ENCODE peak calls at places on chromosomes 1 and 21, in ten cellular contexts. One of them, this sample, is unnamed.

GRCh38 chr1:19738669-19739068 is 61.0 kb downstream of the TMCO4 start:
- DNase-seq in cerebellum: no peak
- DNase-seq in NCI-H774: no peak
- DNase-seq in psoas muscle: no peak
- DNase-seq in activated naive CD4-positive, alpha-beta T cell treated with Interleukin-2 at 50 U/mL for 16 hours: no peak
- DNase-seq in GF-D8: no peak
- DNase-seq in pancreas: no peak
- DNase-seq in effector CD8-positive, alpha-beta T cell: no peak
- DNase-seq in mucosa of descending colon: no peak
- DNase-seq in NCI-H460: no peak
- DNase-seq in this sample: no peak

GRCh38 chr1:9589144-9589718 is 520 bp downstream of the TMEM201 start:
- DNase-seq in psoas muscle: no peak
- DNase-seq in activated naive CD4-positive, alpha-beta T cell treated with Interleukin-2 at 50 U/mL for 16 hours: peak; percentile 51
- DNase-seq in pancreas: peak; percentile 68
- DNase-seq in cerebellum: no peak
- DNase-seq in NCI-H774: no peak
- DNase-seq in NCI-H460: no peak
- DNase-seq in GF-D8: no peak
- DNase-seq in mucosa of descending colon: peak; percentile 63
- DNase-seq in effector CD8-positive, alpha-beta T cell: no peak
- DNase-seq in this sample: no peak

GRCh38 chr1:230191079-230191478 is 124.0 kb downstream of the GALNT2 start:
- DNase-seq in NCI-H774: no peak
- DNase-seq in activated naive CD4-positive, alpha-beta T cell treated with Interleukin-2 at 50 U/mL for 16 hours: no peak
- DNase-seq in NCI-H460: no peak
- DNase-seq in mucosa of descending colon: no peak
- DNase-seq in cerebellum: no peak
- DNase-seq in effector CD8-positive, alpha-beta T cell: no peak
- DNase-seq in pancreas: no peak
- DNase-seq in GF-D8: peak; percentile 85
- DNase-seq in psoas muscle: peak; percentile 66
- DNase-seq in this sample: no peak

GRCh38 chr1:228274452-228275153 is 66.8 kb downstream of the OBSCN start:
- DNase-seq in psoas muscle: peak; percentile 59
- DNase-seq in NCI-H774: no peak
- DNase-seq in GF-D8: no peak
- DNase-seq in activated naive CD4-positive, alpha-beta T cell treated with Interleukin-2 at 50 U/mL for 16 hours: no peak
- DNase-seq in NCI-H460: no peak
- DNase-seq in pancreas: peak; percentile 43
- DNase-seq in mucosa of descending colon: no peak
- DNase-seq in effector CD8-positive, alpha-beta T cell: no peak
- DNase-seq in cerebellum: no peak
- DNase-seq in this sample: no peak

GRCh38 chr1:228336308-228337030 is 70.2 kb downstream of the TRIM11 start:
- DNase-seq in effector CD8-positive, alpha-beta T cell: no peak
- DNase-seq in cerebellum: peak; percentile 77
- DNase-seq in NCI-H460: no peak
- DNase-seq in activated naive CD4-positive, alpha-beta T cell treated with Interleukin-2 at 50 U/mL for 16 hours: no peak
- DNase-seq in psoas muscle: peak; percentile 90
- DNase-seq in GF-D8: no peak
- DNase-seq in pancreas: peak; percentile 48
- DNase-seq in NCI-H774: no peak
- DNase-seq in mucosa of descending colon: peak; percentile 17
- DNase-seq in this sample: no peak

GRCh38 chr1:182142621-182143020 is 81.1 kb upstream of the ZNF648 start:
- DNase-seq in cerebellum: no peak
- DNase-seq in NCI-H774: no peak
- DNase-seq in effector CD8-positive, alpha-beta T cell: no peak
- DNase-seq in activated naive CD4-positive, alpha-beta T cell treated with Interleukin-2 at 50 U/mL for 16 hours: no peak
- DNase-seq in psoas muscle: no peak
- DNase-seq in NCI-H460: no peak
- DNase-seq in GF-D8: no peak
- DNase-seq in mucosa of descending colon: no peak
- DNase-seq in pancreas: no peak
- DNase-seq in this sample: no peak

GRCh38 chr1:156480411-156481192 is 20.0 kb downstream of the MEF2D start:
- DNase-seq in NCI-H460: peak; percentile 48
- DNase-seq in mucosa of descending colon: peak; percentile 68
- DNase-seq in cerebellum: no peak
- DNase-seq in activated naive CD4-positive, alpha-beta T cell treated with Interleukin-2 at 50 U/mL for 16 hours: peak; percentile 77
- DNase-seq in effector CD8-positive, alpha-beta T cell: peak; percentile 71
- DNase-seq in NCI-H774: no peak
- DNase-seq in pancreas: peak; percentile 75
- DNase-seq in GF-D8: no peak
- DNase-seq in psoas muscle: peak; percentile 83
- DNase-seq in this sample: peak; percentile 52

GRCh38 chr1:183896466-183897026 is 91.6 kb downstream of the RGL1 start:
- DNase-seq in pancreas: no peak
- DNase-seq in NCI-H460: no peak
- DNase-seq in NCI-H774: no peak
- DNase-seq in psoas muscle: no peak
- DNase-seq in effector CD8-positive, alpha-beta T cell: no peak
- DNase-seq in activated naive CD4-positive, alpha-beta T cell treated with Interleukin-2 at 50 U/mL for 16 hours: no peak
- DNase-seq in mucosa of descending colon: no peak
- DNase-seq in cerebellum: no peak
- DNase-seq in GF-D8: peak; percentile 82
- DNase-seq in this sample: no peak

GRCh38 chr1:240649733-240650700 is 38.1 kb upstream of the GREM2 start:
- DNase-seq in mucosa of descending colon: no peak
- DNase-seq in NCI-H774: no peak
- DNase-seq in psoas muscle: no peak
- DNase-seq in effector CD8-positive, alpha-beta T cell: no peak
- DNase-seq in activated naive CD4-positive, alpha-beta T cell treated with Interleukin-2 at 50 U/mL for 16 hours: no peak
- DNase-seq in cerebellum: no peak
- DNase-seq in NCI-H460: no peak
- DNase-seq in pancreas: no peak
- DNase-seq in GF-D8: no peak
- DNase-seq in this sample: peak; percentile 42

GRCh38 chr1:2381741-2382620 is 9.4 kb downstream of the MORN1 start:
- DNase-seq in pancreas: peak; percentile 92
- DNase-seq in NCI-H774: no peak
- DNase-seq in GF-D8: peak; percentile 14
- DNase-seq in NCI-H460: peak; percentile 44
- DNase-seq in activated naive CD4-positive, alpha-beta T cell treated with Interleukin-2 at 50 U/mL for 16 hours: peak; percentile 78
- DNase-seq in effector CD8-positive, alpha-beta T cell: peak; percentile 55
- DNase-seq in cerebellum: peak; percentile 81
- DNase-seq in psoas muscle: peak; percentile 92
- DNase-seq in mucosa of descending colon: peak; percentile 89
- DNase-seq in this sample: peak; percentile 71

GRCh38 chr1:119448112-119448511 is 33.2 kb downstream of the HSD3B2 start:
- DNase-seq in pancreas: no peak
- DNase-seq in activated naive CD4-positive, alpha-beta T cell treated with Interleukin-2 at 50 U/mL for 16 hours: no peak
- DNase-seq in mucosa of descending colon: no peak
- DNase-seq in NCI-H774: no peak
- DNase-seq in GF-D8: no peak
- DNase-seq in NCI-H460: no peak
- DNase-seq in cerebellum: no peak
- DNase-seq in effector CD8-positive, alpha-beta T cell: no peak
- DNase-seq in psoas muscle: no peak
- DNase-seq in this sample: peak; percentile 2

GRCh38 chr1:206513312-206514111 is 6.2 kb downstream of the RASSF5 start:
- DNase-seq in NCI-H460: no peak
- DNase-seq in NCI-H774: no peak
- DNase-seq in effector CD8-positive, alpha-beta T cell: no peak
- DNase-seq in GF-D8: no peak
- DNase-seq in cerebellum: no peak
- DNase-seq in pancreas: peak; percentile 67
- DNase-seq in psoas muscle: peak; percentile 83
- DNase-seq in activated naive CD4-positive, alpha-beta T cell treated with Interleukin-2 at 50 U/mL for 16 hours: no peak
- DNase-seq in mucosa of descending colon: peak; percentile 39
- DNase-seq in this sample: no peak

GRCh38 chr1:171113377-171113776 is 22.7 kb downstream of the FMO3 start:
- DNase-seq in NCI-H774: no peak
- DNase-seq in effector CD8-positive, alpha-beta T cell: no peak
- DNase-seq in psoas muscle: no peak
- DNase-seq in cerebellum: no peak
- DNase-seq in NCI-H460: no peak
- DNase-seq in pancreas: no peak
- DNase-seq in GF-D8: no peak
- DNase-seq in activated naive CD4-positive, alpha-beta T cell treated with Interleukin-2 at 50 U/mL for 16 hours: no peak
- DNase-seq in mucosa of descending colon: no peak
- DNase-seq in this sample: no peak

GRCh38 chr1:237355022-237355421 is 313.0 kb downstream of the RYR2 start:
- DNase-seq in mucosa of descending colon: no peak
- DNase-seq in activated naive CD4-positive, alpha-beta T cell treated with Interleukin-2 at 50 U/mL for 16 hours: no peak
- DNase-seq in NCI-H460: no peak
- DNase-seq in pancreas: no peak
- DNase-seq in psoas muscle: no peak
- DNase-seq in GF-D8: no peak
- DNase-seq in cerebellum: no peak
- DNase-seq in NCI-H774: no peak
- DNase-seq in effector CD8-positive, alpha-beta T cell: no peak
- DNase-seq in this sample: no peak

GRCh38 chr1:64941466-64942117 is 24.8 kb downstream of the JAK1 start:
- DNase-seq in psoas muscle: no peak
- DNase-seq in cerebellum: no peak
- DNase-seq in mucosa of descending colon: no peak
- DNase-seq in activated naive CD4-positive, alpha-beta T cell treated with Interleukin-2 at 50 U/mL for 16 hours: no peak
- DNase-seq in GF-D8: no peak
- DNase-seq in pancreas: no peak
- DNase-seq in NCI-H460: no peak
- DNase-seq in NCI-H774: no peak
- DNase-seq in effector CD8-positive, alpha-beta T cell: no peak
- DNase-seq in this sample: no peak

GRCh38 chr21:46035809-46036695 is 54.5 kb downstream of the COL6A1 start:
- DNase-seq in effector CD8-positive, alpha-beta T cell: no peak
- DNase-seq in activated naive CD4-positive, alpha-beta T cell treated with Interleukin-2 at 50 U/mL for 16 hours: no peak
- DNase-seq in GF-D8: no peak
- DNase-seq in pancreas: no peak
- DNase-seq in cerebellum: peak; percentile 36
- DNase-seq in psoas muscle: no peak
- DNase-seq in NCI-H774: no peak
- DNase-seq in NCI-H460: no peak
- DNase-seq in mucosa of descending colon: peak; percentile 54
- DNase-seq in this sample: no peak

GRCh38 chr1:38559180-38559874 is 300.2 kb downstream of the RRAGC start:
- DNase-seq in NCI-H460: no peak
- DNase-seq in GF-D8: peak; percentile 24
- DNase-seq in mucosa of descending colon: peak; percentile 67
- DNase-seq in cerebellum: no peak
- DNase-seq in effector CD8-positive, alpha-beta T cell: peak; percentile 52
- DNase-seq in NCI-H774: no peak
- DNase-seq in psoas muscle: no peak
- DNase-seq in activated naive CD4-positive, alpha-beta T cell treated with Interleukin-2 at 50 U/mL for 16 hours: peak; percentile 76
- DNase-seq in pancreas: peak; percentile 60
- DNase-seq in this sample: no peak

GRCh38 chr1:25727819-25728286 is 72.1 kb upstream of the SELENON start:
- DNase-seq in activated naive CD4-positive, alpha-beta T cell treated with Interleukin-2 at 50 U/mL for 16 hours: no peak
- DNase-seq in cerebellum: peak; percentile 69
- DNase-seq in effector CD8-positive, alpha-beta T cell: no peak
- DNase-seq in mucosa of descending colon: peak; percentile 69
- DNase-seq in NCI-H460: no peak
- DNase-seq in psoas muscle: peak; percentile 79
- DNase-seq in GF-D8: no peak
- DNase-seq in pancreas: peak; percentile 83
- DNase-seq in NCI-H774: no peak
- DNase-seq in this sample: no peak

GRCh38 chr1:208351838-208352237 is 107.7 kb upstream of the PLXNA2 start:
- DNase-seq in pancreas: no peak
- DNase-seq in GF-D8: no peak
- DNase-seq in effector CD8-positive, alpha-beta T cell: no peak
- DNase-seq in mucosa of descending colon: no peak
- DNase-seq in cerebellum: no peak
- DNase-seq in activated naive CD4-positive, alpha-beta T cell treated with Interleukin-2 at 50 U/mL for 16 hours: no peak
- DNase-seq in NCI-H460: no peak
- DNase-seq in NCI-H774: no peak
- DNase-seq in psoas muscle: no peak
- DNase-seq in this sample: no peak

GRCh38 chr1:41689596-41689995 is 205.1 kb upstream of the EDN2 start:
- DNase-seq in cerebellum: peak; percentile 24
- DNase-seq in effector CD8-positive, alpha-beta T cell: no peak
- DNase-seq in NCI-H460: no peak
- DNase-seq in activated naive CD4-positive, alpha-beta T cell treated with Interleukin-2 at 50 U/mL for 16 hours: no peak
- DNase-seq in mucosa of descending colon: no peak
- DNase-seq in pancreas: no peak
- DNase-seq in NCI-H774: no peak
- DNase-seq in psoas muscle: no peak
- DNase-seq in GF-D8: no peak
- DNase-seq in this sample: no peak

GRCh38 chr1:147625274-147625986 is 44.9 kb downstream of the ACP6 start:
- DNase-seq in activated naive CD4-positive, alpha-beta T cell treated with Interleukin-2 at 50 U/mL for 16 hours: no peak
- DNase-seq in NCI-H460: no peak
- DNase-seq in mucosa of descending colon: no peak
- DNase-seq in pancreas: no peak
- DNase-seq in psoas muscle: no peak
- DNase-seq in NCI-H774: no peak
- DNase-seq in effector CD8-positive, alpha-beta T cell: no peak
- DNase-seq in cerebellum: peak; percentile 54
- DNase-seq in GF-D8: no peak
- DNase-seq in this sample: no peak

GRCh38 chr1:47624531-47624930 is 186.7 kb downstream of the FOXD2 start:
- DNase-seq in effector CD8-positive, alpha-beta T cell: no peak
- DNase-seq in pancreas: no peak
- DNase-seq in NCI-H774: peak; percentile 40
- DNase-seq in GF-D8: no peak
- DNase-seq in activated naive CD4-positive, alpha-beta T cell treated with Interleukin-2 at 50 U/mL for 16 hours: no peak
- DNase-seq in psoas muscle: no peak
- DNase-seq in NCI-H460: no peak
- DNase-seq in mucosa of descending colon: peak; percentile 70
- DNase-seq in cerebellum: no peak
- DNase-seq in this sample: no peak

GRCh38 chr1:162857850-162858249 is 3.1 kb downstream of the CCDC190 start:
- DNase-seq in effector CD8-positive, alpha-beta T cell: no peak
- DNase-seq in GF-D8: no peak
- DNase-seq in mucosa of descending colon: no peak
- DNase-seq in NCI-H460: no peak
- DNase-seq in activated naive CD4-positive, alpha-beta T cell treated with Interleukin-2 at 50 U/mL for 16 hours: no peak
- DNase-seq in cerebellum: no peak
- DNase-seq in NCI-H774: no peak
- DNase-seq in psoas muscle: no peak
- DNase-seq in pancreas: no peak
- DNase-seq in this sample: no peak

GRCh38 chr1:2143814-2144500 is 50.6 kb downstream of the FAAP20 start:
- DNase-seq in GF-D8: no peak
- DNase-seq in pancreas: no peak
- DNase-seq in NCI-H460: no peak
- DNase-seq in effector CD8-positive, alpha-beta T cell: no peak
- DNase-seq in mucosa of descending colon: peak; percentile 22
- DNase-seq in activated naive CD4-positive, alpha-beta T cell treated with Interleukin-2 at 50 U/mL for 16 hours: no peak
- DNase-seq in NCI-H774: no peak
- DNase-seq in cerebellum: no peak
- DNase-seq in psoas muscle: peak; percentile 38
- DNase-seq in this sample: no peak

GRCh38 chr1:214957330-214958137 is 125.0 kb upstream of the KCNK2 start:
- DNase-seq in psoas muscle: no peak
- DNase-seq in cerebellum: no peak
- DNase-seq in GF-D8: peak; percentile 20
- DNase-seq in NCI-H460: peak; percentile 79
- DNase-seq in mucosa of descending colon: no peak
- DNase-seq in NCI-H774: no peak
- DNase-seq in effector CD8-positive, alpha-beta T cell: no peak
- DNase-seq in pancreas: no peak
- DNase-seq in activated naive CD4-positive, alpha-beta T cell treated with Interleukin-2 at 50 U/mL for 16 hours: no peak
- DNase-seq in this sample: no peak

GRCh38 chr1:70436617-70437236 is 25.7 kb downstream of the CTH start:
- DNase-seq in cerebellum: no peak
- DNase-seq in effector CD8-positive, alpha-beta T cell: no peak
- DNase-seq in mucosa of descending colon: no peak
- DNase-seq in psoas muscle: no peak
- DNase-seq in NCI-H460: no peak
- DNase-seq in NCI-H774: no peak
- DNase-seq in activated naive CD4-positive, alpha-beta T cell treated with Interleukin-2 at 50 U/mL for 16 hours: no peak
- DNase-seq in GF-D8: no peak
- DNase-seq in pancreas: no peak
- DNase-seq in this sample: no peak

GRCh38 chr1:38529337-38529860 is 330.2 kb downstream of the RRAGC start:
- DNase-seq in NCI-H460: no peak
- DNase-seq in NCI-H774: no peak
- DNase-seq in GF-D8: no peak
- DNase-seq in pancreas: no peak
- DNase-seq in psoas muscle: no peak
- DNase-seq in cerebellum: no peak
- DNase-seq in activated naive CD4-positive, alpha-beta T cell treated with Interleukin-2 at 50 U/mL for 16 hours: no peak
- DNase-seq in effector CD8-positive, alpha-beta T cell: no peak
- DNase-seq in mucosa of descending colon: no peak
- DNase-seq in this sample: no peak

GRCh38 chr1:11673089-11673769 is 7.7 kb downstream of the MAD2L2 start:
- DNase-seq in NCI-H774: no peak
- DNase-seq in pancreas: no peak
- DNase-seq in NCI-H460: no peak
- DNase-seq in psoas muscle: no peak
- DNase-seq in mucosa of descending colon: no peak
- DNase-seq in GF-D8: no peak
- DNase-seq in effector CD8-positive, alpha-beta T cell: no peak
- DNase-seq in activated naive CD4-positive, alpha-beta T cell treated with Interleukin-2 at 50 U/mL for 16 hours: no peak
- DNase-seq in cerebellum: no peak
- DNase-seq in this sample: no peak

This sample was measured in Caco-2.